ENCODE peak calls at places on chromosomes 16 and 17, in ten cellular contexts. G is lower lobe of right lung, N is heart right ventricle, S is neural progenitor cell, C is right atrium auricular region, Q is tibial artery, Z is stomach, P is mucosa of descending colon, B is gastrocnemius medialis, A is heart left ventricle. O is an unnamed sample. For H3K4me1, the result is how much of the 10 kb centered on the place peaks cover.

GRCh38 chr16:75402821-75403475 is 30.4 kb downstream of the CFDP1 start:
- DNase-seq in Q (no peak), A (no peak), G (no peak), P (peak), N (no peak), Z (no peak), B (no peak), C (no peak), S (peak), O (no peak)

GRCh38 chr17:43530303-43531081 is 15.6 kb downstream of the ETV4 start:
- DNase-seq in Q (peak), P (peak), Z (peak), C (peak), N (peak), S (peak), A (peak), B (peak), G (peak), O (no peak)

GRCh38 chr17:35807371-35808144 is 1.7 kb upstream of the TAF15 start:
- DNase-seq in P (no peak), G (no peak), A (no peak), Q (no peak), B (no peak), N (no peak), S (no peak), Z (no peak), C (no peak), O (no peak)

GRCh38 chr16:69563605-69564580 is 1.9 kb upstream of the NFAT5 start:
- DNase-seq in Z (no peak), S (peak), N (no peak), Q (no peak), P (peak), G (no peak), B (no peak), A (no peak), C (no peak), O (no peak)

GRCh38 chr17:5272313-5272712 is 9.8 kb upstream of the RABEP1 start:
- DNase-seq in G (no peak), Z (no peak), Q (no peak), C (no peak), A (no peak), N (no peak), B (no peak), P (no peak), S (no peak), O (no peak)

GRCh38 chr16:67394271-67395104 is 1.2 kb upstream of the TPPP3 start:
- DNase-seq in P (no peak), A (peak), G (peak), B (no peak), S (peak), Z (no peak), N (no peak), C (no peak), Q (no peak), O (no peak)

GRCh38 chr16:82061861-82062525 is 26.9 kb downstream of the HSD17B2 start:
- DNase-seq in B (no peak), Q (no peak), A (no peak), N (no peak), G (no peak), Z (no peak), S (peak), C (no peak), P (no peak), O (no peak)

GRCh38 chr16:47490471-47490870 is 29.3 kb downstream of the PHKB start:
- DNase-seq in P (no peak), C (no peak), Z (no peak), Q (no peak), N (no peak), A (no peak), S (no peak), B (no peak), G (no peak), O (no peak)

GRCh38 chr16:65054457-65054856 is 67.4 kb downstream of the CDH11 start:
- DNase-seq in Q (no peak), B (no peak), P (no peak), A (no peak), S (no peak), C (no peak), Z (no peak), N (no peak), G (no peak), O (no peak)

GRCh38 chr16:20897253-20897896 is 2.8 kb downstream of the DCUN1D3 start:
- DNase-seq in P (no peak), A (no peak), Q (no peak), C (no peak), N (no peak), G (no peak), Z (no peak), S (no peak), B (no peak), O (no peak)

GRCh38 chr17:83080641-83081560 is 1.5 kb downstream of the METRNL start:
- DNase-seq in Q (no peak), Z (peak), A (peak), C (no peak), N (no peak), G (peak), B (no peak), P (peak), S (peak), O (no peak)

GRCh38 chr17:76904116-76904515 is 35.9 kb downstream of the MGAT5B start:
- DNase-seq in A (no peak), C (no peak), N (no peak), P (no peak), Q (no peak), S (no peak), B (no peak), G (no peak), Z (no peak), O (no peak)

GRCh38 chr17:57455063-57455914 is 199.0 kb downstream of the MSI2 start:
- DNase-seq in A (no peak), Q (no peak), P (no peak), S (no peak), N (no peak), Z (no peak), C (no peak), B (no peak), G (no peak), O (no peak)

GRCh38 chr17:1506649-1507254 is 9.7 kb downstream of the INPP5K start:
- DNase-seq in P (no peak), Q (no peak), Z (no peak), N (peak), A (peak), B (no peak), S (no peak), G (no peak), C (no peak), O (no peak)

GRCh38 chr16:68084504-68085258 is 489 bp upstream of the NFATC3 start:
- DNase-seq in G (peak), A (peak), Q (peak), C (peak), Z (peak), B (peak), N (peak), S (peak), P (peak), O (no peak)

GRCh38 chr16:17177968-17178880 is 292.5 kb downstream of the XYLT1 start:
- DNase-seq in Q (no peak), N (no peak), P (no peak), B (no peak), Z (no peak), S (peak), A (no peak), G (no peak), C (no peak), O (no peak)

DNA sequence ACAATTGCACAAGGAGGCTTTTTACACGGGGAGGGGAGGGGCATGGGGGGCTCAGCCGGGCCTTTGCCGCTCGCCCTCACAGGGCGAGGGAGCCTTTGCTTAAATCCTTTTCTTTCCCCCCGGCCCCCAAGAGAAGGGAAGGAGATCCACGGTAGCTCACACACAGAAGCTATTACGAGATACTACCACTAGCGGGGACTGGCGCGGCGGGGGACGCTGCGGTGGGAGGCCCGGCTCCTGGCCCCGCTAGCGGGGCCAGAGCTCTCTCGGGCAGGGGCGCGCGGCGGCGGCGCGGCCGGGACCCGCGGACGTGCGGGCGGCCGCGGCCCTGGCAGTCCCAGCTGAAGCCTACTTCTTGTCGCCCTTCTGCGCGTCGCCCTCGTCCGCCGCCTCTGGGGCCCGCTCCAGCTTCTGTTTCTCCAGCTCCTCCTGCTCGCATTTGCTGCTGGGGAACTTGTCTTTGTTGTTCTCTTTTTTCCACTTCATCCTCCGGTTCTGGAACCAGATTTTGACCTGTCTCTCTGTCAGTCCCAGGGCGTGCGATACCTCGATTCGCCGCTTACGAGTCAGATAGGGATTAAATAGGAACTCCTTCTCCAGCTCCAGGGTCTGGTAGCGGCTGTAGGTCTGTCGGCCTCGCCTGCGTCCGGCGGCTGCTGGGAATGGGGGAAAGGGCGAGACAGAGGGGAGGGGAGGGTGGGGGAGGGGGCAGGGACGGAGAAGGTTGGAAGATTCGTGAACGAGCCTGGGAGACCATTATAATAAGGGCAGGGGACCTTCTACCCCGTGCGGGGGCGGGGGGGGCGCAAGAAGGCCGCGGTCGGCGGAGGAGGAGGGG is 2.0 kb downstream of the HOXB8 start:
- DNase-seq in N (no peak), A (no peak), G (no peak), C (no peak), Q (no peak), P (no peak), S (peak), Z (no peak), B (no peak), O (no peak)
- H3K4me3 ChIP-seq in N (peak), A (peak), G (peak), C (no peak), Q (peak), P (peak), S (no peak), Z (peak), B (peak), O (peak)

GRCh38 chr17:78058001-78058400 is 70.6 kb downstream of the TMC6 start:
- DNase-seq in A (no peak), S (no peak), B (no peak), Z (no peak), Q (no peak), P (no peak), N (no peak), C (no peak), G (no peak), O (no peak)
- H3K4me1 ChIP-seq in A (under half), S (under half), B (half or more), Z (under half), Q (under half), P (under half), N (under half), C (under half), G (under half), O (under half)

DNA sequence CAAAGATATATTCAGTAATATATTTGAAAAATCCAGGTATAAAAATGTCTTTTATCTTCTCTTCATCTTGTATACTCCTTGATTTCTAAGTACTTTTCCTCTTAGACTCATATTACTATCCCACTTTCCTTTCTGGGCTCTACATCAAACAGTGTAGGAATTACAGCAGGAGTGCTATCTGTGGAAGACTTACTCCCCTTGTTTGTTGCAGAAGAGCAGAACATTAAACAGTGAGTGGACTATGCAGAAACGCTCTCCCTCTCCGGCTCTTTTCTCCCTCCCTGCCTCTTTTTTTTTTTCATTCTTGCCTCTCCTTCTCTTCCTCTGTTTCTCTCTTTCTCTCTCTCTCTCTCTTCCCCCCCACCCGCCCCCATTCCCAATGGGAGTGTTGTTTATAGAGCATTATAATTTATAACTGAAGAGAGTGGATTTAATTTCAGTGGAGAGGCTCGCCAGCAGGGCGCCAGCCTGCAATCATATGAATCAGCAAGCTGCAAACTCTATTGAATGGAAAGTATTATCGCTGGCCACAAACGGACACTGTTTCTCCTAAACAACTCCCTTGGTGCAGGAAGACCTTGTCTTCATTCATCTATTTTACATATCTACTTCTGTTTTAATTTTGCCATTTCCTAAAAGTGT is 242.3 kb upstream of the TBX2 start:
- DNase-seq in B (no peak), S (no peak), G (no peak), Z (no peak), P (peak), C (no peak), Q (no peak), A (no peak), N (no peak), O (no peak)
- TF ChIP-seq CTCF in B (no peak), S (no peak), G (no peak), Z (no peak), P (no peak), C (no peak), Q (no peak), A (no peak), N (no peak), O (peak)

DNA sequence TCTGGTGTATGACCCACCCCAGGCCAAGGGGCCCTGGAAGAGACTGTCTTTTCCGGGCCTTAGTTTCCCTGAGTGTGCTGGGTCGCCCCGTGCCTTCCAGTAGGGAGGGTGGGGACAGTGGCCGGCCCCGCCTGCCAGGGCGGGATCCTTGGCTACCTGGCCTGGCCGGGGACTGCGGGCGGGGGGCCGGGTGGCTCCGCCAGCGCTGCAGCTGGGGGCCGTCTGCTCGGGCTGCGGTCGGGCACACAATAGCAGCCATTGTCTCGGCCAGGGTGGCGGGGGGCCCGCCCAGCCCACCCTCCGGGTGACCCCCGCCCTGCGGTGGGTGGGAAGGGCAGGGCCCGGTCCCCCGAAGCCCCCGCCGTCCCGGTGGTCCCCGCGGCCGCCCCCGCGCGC is 11.5 kb downstream of the GLIS2 start:
- DNase-seq in A (no peak), Q (no peak), B (no peak), P (no peak), Z (no peak), S (peak), G (no peak), N (no peak), C (no peak), O (no peak)
- H3K4me3 ChIP-seq in A (peak), Q (peak), B (peak), P (no peak), Z (peak), S (peak), G (peak), N (peak), C (peak), O (no peak)